ENCODE peak calls at places on chromosomes 3 and 15, in six cellular contexts. S is iPS-NIHi11; Z is effector CD4-positive, alpha-beta T cell; C is activated CD4-positive, alpha-beta T cell treated with anti-CD3 and anti-CD28 coated beads, Interleukin-2, amount 50 U/mL, for 24 hours; M is T-helper 2 cell; N is CD8-positive, alpha-beta T cell. B is an unnamed sample.

GRCh38 chr15:67133738-67134576 is 68.6 kb downstream of the SMAD3 start:
- DNase-seq in S (peak), Z (peak), C (no peak), M (peak), N (peak), B (peak)

GRCh38 chr3:129793947-129794318 is 99.6 kb downstream of the TMCC1 start:
- DNase-seq in S (peak), Z (no peak), C (no peak), M (no peak), N (no peak), B (peak)

GRCh38 chr15:27796405-27797085 is 302.6 kb downstream of the OCA2 start:
- DNase-seq in S (peak), Z (no peak), C (no peak), M (no peak), N (no peak), B (no peak)

GRCh38 chr3:143443851-143444331 is 324.3 kb downstream of the CHST2 start:
- DNase-seq in S (peak), Z (no peak), C (no peak), M (no peak), N (no peak), B (no peak)

GRCh38 chr15:90104551-90104950 is 2.3 kb upstream of the IDH2 start:
- DNase-seq in S (no peak), Z (no peak), C (no peak), M (no peak), N (no peak), B (no peak)

GRCh38 chr15:65085990-65086679 is 9.6 kb downstream of the KBTBD13 start:
- DNase-seq in S (peak), Z (no peak), C (no peak), M (no peak), N (no peak), B (peak)

GRCh38 chr3:61956236-61956635 is 394.9 kb downstream of the PTPRG start:
- DNase-seq in S (no peak), Z (no peak), C (no peak), M (no peak), N (no peak), B (no peak)

GRCh38 chr3:99012051-99012450 is 110.6 kb upstream of the DCBLD2 start:
- DNase-seq in S (peak), Z (no peak), C (no peak), M (no peak), N (no peak), B (no peak)

GRCh38 chr3:140573011-140573410 is 104.9 kb upstream of the TRIM42 start:
- DNase-seq in S (no peak), Z (no peak), C (no peak), M (no peak), N (no peak), B (no peak)

GRCh38 chr15:92665100-92665555 is 9.6 kb upstream of the FAM174B start:
- DNase-seq in S (no peak), Z (no peak), C (no peak), M (no peak), N (no peak), B (no peak)

GRCh38 chr3:6862880-6863195 is 1.9 kb downstream of the GRM7 start:
- DNase-seq in S (no peak), Z (no peak), C (no peak), M (no peak), N (no peak), B (no peak)

GRCh38 chr3:149579838-149580542 is 77.8 kb downstream of the WWTR1 start:
- DNase-seq in S (no peak), Z (no peak), C (no peak), M (no peak), N (no peak), B (no peak)

GRCh38 chr3:25885544-25885943 is 95.7 kb downstream of the OXSM start:
- DNase-seq in S (peak), Z (no peak), C (no peak), M (no peak), N (no peak), B (no peak)

GRCh38 chr15:24985224-24985623 is 30.4 kb downstream of the SNRPN start:
- DNase-seq in S (no peak), Z (no peak), C (no peak), M (no peak), N (no peak), B (no peak)

GRCh38 chr3:24686764-24687163 is 192.1 kb upstream of the THRB start:
- DNase-seq in S (no peak), Z (no peak), C (no peak), M (no peak), N (no peak), B (no peak)

GRCh38 chr3:15512173-15512572 is 9.3 kb downstream of the COLQ start:
- DNase-seq in S (no peak), Z (no peak), C (no peak), M (no peak), N (no peak), B (peak)

GRCh38 chr3:195771651-195772300 is 40.0 kb downstream of the MUC4 start:
- DNase-seq in S (no peak), Z (no peak), C (no peak), M (no peak), N (no peak), B (peak)

B was measured in neural progenitor cell.